ENCODE peak calls at places on chromosomes 13 and 19, in seven cellular contexts. F is breast epithelium, A is heart left ventricle, E is pancreas, W is H1, V is SK-N-SH, U is fibroblast of lung. Z is an unnamed sample.

GRCh38 chr13:87234981-87235380 is 436.2 kb upstream of the SLITRK5 start:
- DNase-seq in F (no peak), A (no peak), E (no peak), W (no peak), V (no peak), U (peak; percentile 76), Z (no peak)

GRCh38 chr19:53808710-53809125 is 15.4 kb downstream of the NLRP12 start:
- DNase-seq in F (no peak), A (no peak), E (no peak), W (no peak), V (peak; percentile 49), U (peak; percentile 54), Z (no peak)

GRCh38 chr19:45676851-45677263 is 8.8 kb downstream of the GIPR start:
- DNase-seq in F (peak; percentile 34), A (no peak), E (no peak), W (peak; percentile 85), V (no peak), U (no peak), Z (no peak)

GRCh38 chr19:58581227-58582141 is 8.3 kb upstream of the MZF1 start:
- DNase-seq in F (no peak), A (peak; percentile 85), E (peak; percentile 89), W (peak; percentile 99), V (no peak), U (peak; percentile 90), Z (no peak)

GRCh38 chr19:3162418-3163229 is 15.9 kb upstream of the S1PR4 start:
- DNase-seq in F (no peak), A (no peak), E (no peak), W (no peak), V (peak; percentile 66), U (no peak), Z (no peak)

GRCh38 chr13:113151745-113152707 is 6.4 kb upstream of the PROZ start:
- DNase-seq in F (no peak), A (no peak), E (no peak), W (peak; percentile 53), V (no peak), U (peak; percentile 71), Z (no peak)

GRCh38 chr13:37319041-37319443 is 213.6 kb upstream of the CSNK1A1L start:
- DNase-seq in F (no peak), A (no peak), E (no peak), W (no peak), V (no peak), U (peak; percentile 30), Z (no peak)

GRCh38 chr19:40829205-40829604 is 21.0 kb downstream of the CYP2A6 start:
- DNase-seq in F (no peak), A (no peak), E (no peak), W (no peak), V (no peak), U (no peak), Z (no peak)

GRCh38 chr19:41887711-41888382 is 4.9 kb downstream of the ARHGEF1 start:
- DNase-seq in F (peak; percentile 63), A (peak; percentile 31), E (peak; percentile 69), W (peak; percentile 74), V (no peak), U (no peak), Z (no peak)

GRCh38 chr13:72384879-72385278 is 342.6 kb downstream of the MZT1 start:
- DNase-seq in F (no peak), A (no peak), E (no peak), W (no peak), V (no peak), U (peak; percentile 60), Z (no peak)

GRCh38 chr19:27777726-27778125 is 1435.2 kb downstream of the UQCRFS1 start:
- DNase-seq in F (no peak), A (no peak), E (no peak), W (no peak), V (no peak), U (no peak), Z (no peak)

GRCh38 chr13:60019119-60019993 is 144.4 kb downstream of the DIAPH3 start:
- DNase-seq in F (no peak), A (no peak), E (no peak), W (no peak), V (no peak), U (peak; percentile 77), Z (no peak)

GRCh38 chr19:55616395-55616875 is 7.9 kb downstream of the ZNF784 start:
- DNase-seq in F (no peak), A (no peak), E (no peak), W (peak; percentile 45), V (no peak), U (no peak), Z (no peak)

GRCh38 chr19:1568320-1569019 is at the start of gene MEX3D:
- DNase-seq in F (peak; percentile 62), A (peak; percentile 83), E (peak; percentile 94), W (peak; percentile 79), V (peak; percentile 100), U (peak; percentile 54), Z (no peak)

GRCh38 chr19:16022681-16023557 is 53.4 kb upstream of the TPM4 start:
- DNase-seq in F (no peak), A (no peak), E (peak; percentile 35), W (no peak), V (peak; percentile 13), U (no peak), Z (no peak)

GRCh38 chr13:19713186-19713965 is 69.4 kb downstream of the PSPC1 start:
- DNase-seq in F (no peak), A (no peak), E (no peak), W (no peak), V (no peak), U (peak; percentile 83), Z (no peak)

DNA sequence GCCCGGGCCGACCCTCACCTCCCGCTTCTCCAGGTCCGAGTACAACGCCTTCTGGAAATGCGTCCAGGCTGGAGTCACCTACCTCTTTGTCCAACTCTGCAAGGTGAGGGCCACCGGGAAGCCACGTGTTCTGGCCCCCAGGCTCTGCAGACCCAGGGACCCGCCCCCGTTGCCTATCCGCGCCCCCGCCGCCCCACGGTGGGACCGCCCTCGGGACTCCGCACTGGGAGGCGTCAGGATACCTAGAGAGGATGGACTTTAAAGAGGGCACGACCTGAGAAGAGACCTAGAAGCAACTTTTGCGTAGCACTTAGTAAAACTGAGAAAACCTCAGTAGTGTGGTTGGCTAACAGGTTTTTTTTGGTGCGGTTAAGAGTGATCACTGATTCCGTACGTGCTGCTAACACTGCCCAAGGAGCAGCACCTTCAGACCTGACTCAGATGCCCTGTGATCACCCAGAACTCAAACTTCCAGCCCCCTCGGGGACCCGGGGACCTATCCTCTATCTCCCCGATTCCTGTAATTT is 492 bp downstream of the TMEM147 start:
- DNase-seq in F (peak; percentile 29), A (peak; percentile 34), E (no peak), W (no peak), V (peak; percentile 79), U (peak; percentile 3), Z (no peak)
- H3K36me3 ChIP-seq in F (no peaks in the 10 kb centered on the region), A (peaks cover 7% of the 10 kb centered on the region), E (no peaks in the 10 kb centered on the region), W (peaks cover 14% of the 10 kb centered on the region), V (peaks cover 19% of the 10 kb centered on the region), U (peaks cover 1% of the 10 kb centered on the region), Z (peaks cover 6% of the 10 kb centered on the region)

GRCh38 chr19:10811391-10812111 is 24.5 kb downstream of the TMED1 start:
- DNase-seq in F (no peak), A (no peak), E (no peak), W (no peak), V (no peak), U (no peak), Z (no peak)

GRCh38 chr19:10809693-10810285 is 26.2 kb downstream of the TMED1 start:
- DNase-seq in F (no peak), A (no peak), E (no peak), W (no peak), V (no peak), U (no peak), Z (no peak)

GRCh38 chr19:10812196-10812595 is 23.8 kb downstream of the TMED1 start:
- DNase-seq in F (no peak), A (no peak), E (no peak), W (no peak), V (no peak), U (no peak), Z (no peak)

GRCh38 chr19:10805758-10806247 is 30.2 kb downstream of the TMED1 start:
- DNase-seq in F (no peak), A (no peak), E (no peak), W (no peak), V (peak; percentile 33), U (no peak), Z (no peak)

GRCh38 chr19:10808937-10809655 is 26.9 kb downstream of the TMED1 start:
- DNase-seq in F (no peak), A (no peak), E (no peak), W (no peak), V (no peak), U (peak; percentile 19), Z (no peak)
- H3K36me3 ChIP-seq in F (no peaks in the 10 kb centered on the region), A (peaks cover 97% of the 10 kb centered on the region), E (peaks cover 49% of the 10 kb centered on the region), W (peaks cover 13% of the 10 kb centered on the region), V (peaks cover 31% of the 10 kb centered on the region), U (peaks cover 30% of the 10 kb centered on the region), Z (peaks cover 11% of the 10 kb centered on the region)

GRCh38 chr19:31610036-31610435 is 260.8 kb upstream of the TSHZ3 start:
- DNase-seq in F (no peak), A (no peak), E (no peak), W (no peak), V (no peak), U (no peak), Z (no peak)

GRCh38 chr19:31611348-31611877 is 262.2 kb upstream of the TSHZ3 start:
- DNase-seq in F (no peak), A (no peak), E (no peak), W (no peak), V (no peak), U (no peak), Z (no peak)

GRCh38 chr19:31613683-31614219 is 264.5 kb upstream of the TSHZ3 start:
- DNase-seq in F (no peak), A (no peak), E (no peak), W (no peak), V (peak; percentile 27), U (no peak), Z (no peak)

GRCh38 chr19:31612873-31613272 is 263.6 kb upstream of the TSHZ3 start:
- DNase-seq in F (no peak), A (no peak), E (no peak), W (no peak), V (no peak), U (no peak), Z (no peak)

DNA sequence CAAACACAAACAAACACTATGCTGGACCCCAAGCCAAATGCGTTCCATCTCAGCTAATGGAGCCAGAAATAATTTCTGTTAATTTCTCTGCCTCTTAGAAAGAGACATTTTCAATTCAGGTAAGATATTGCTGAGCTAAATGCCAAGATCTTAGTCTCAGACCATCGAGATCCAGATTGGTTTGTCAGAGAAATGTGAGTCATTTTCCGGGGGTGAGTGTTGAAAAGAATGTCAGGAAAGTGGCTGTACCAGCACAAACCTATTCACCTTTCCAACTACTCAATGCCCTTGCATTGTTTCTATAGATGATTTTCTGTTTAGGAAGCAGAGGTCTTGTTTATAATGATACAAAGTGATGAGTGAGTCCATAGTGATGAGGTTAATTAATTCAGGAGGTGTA is 266.8 kb upstream of the TSHZ3 start:
- DNase-seq in F (no peak), A (no peak), E (no peak), W (no peak), V (no peak), U (no peak), Z (no peak)
- H3K36me3 ChIP-seq in F (no peaks in the 10 kb centered on the region), A (no peaks in the 10 kb centered on the region), E (no peaks in the 10 kb centered on the region), W (no peaks in the 10 kb centered on the region), V (no peaks in the 10 kb centered on the region), U (no peaks in the 10 kb centered on the region), Z (no peaks in the 10 kb centered on the region)

DNA sequence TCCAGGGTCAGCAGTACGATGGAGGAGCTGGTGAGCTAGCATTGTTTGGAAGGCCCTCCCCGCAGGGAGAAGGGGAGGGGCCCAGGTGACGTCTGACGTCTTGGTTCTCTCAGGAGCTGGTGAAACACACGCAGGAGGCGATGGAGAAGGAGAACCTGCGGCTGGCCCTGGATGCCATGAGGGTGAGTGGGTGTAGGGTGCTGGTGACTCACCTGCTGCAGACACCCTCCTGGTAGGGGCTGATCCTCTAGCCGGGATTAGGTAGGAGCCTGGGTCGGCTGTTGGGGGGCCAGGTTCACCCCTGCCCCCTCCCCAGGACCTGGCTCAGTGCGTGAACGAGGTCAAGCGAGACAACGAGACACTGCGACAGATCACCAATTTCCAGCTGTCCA is 55.8 kb downstream of the VAV1 start:
- DNase-seq in F (no peak), A (no peak), E (no peak), W (no peak), V (no peak), U (no peak), Z (no peak)
- H3K36me3 ChIP-seq in F (no peaks in the 10 kb centered on the region), A (no peaks in the 10 kb centered on the region), E (no peaks in the 10 kb centered on the region), W (no peaks in the 10 kb centered on the region), V (no peaks in the 10 kb centered on the region), U (no peaks in the 10 kb centered on the region), Z (no peaks in the 10 kb centered on the region)